ENCODE peak calls at places on chromosomes 13 and 19, in nine cellular contexts. E is PC-3; R is heart right ventricle; L is effector memory CD4-positive, alpha-beta T cell; X is pancreas; N is fibroblast of lung; K is thoracic aorta; Q is CD4-positive, alpha-beta memory T cell; D is cardiac muscle cell. M is an unnamed sample.

GRCh38 chr19:42433503-42434260 is 6.5 kb upstream of the LIPE start:
- DNase-seq in R (peak; percentile 86), Q (peak; percentile 62), K (no peak), L (peak; percentile 38), E (peak; percentile 55), N (peak; percentile 68), D (peak; percentile 80), X (peak; percentile 91), M (peak; percentile 95)

GRCh38 chr13:62110079-62110478 is 694.4 kb upstream of the PCDH20 start:
- DNase-seq in R (no peak), D (no peak), L (no peak), X (no peak), N (no peak), Q (no peak), K (no peak), E (no peak), M (no peak)

GRCh38 chr13:79680485-79680884 is 199.5 kb downstream of the NDFIP2 start:
- DNase-seq in E (no peak), Q (no peak), N (no peak), L (no peak), R (no peak), K (no peak), X (no peak), D (no peak), M (no peak)

GRCh38 chr19:12828494-12828893 is 5.9 kb downstream of the RTBDN start:
- DNase-seq in R (no peak), N (peak; percentile 21), D (peak; percentile 49), Q (no peak), X (no peak), E (peak; percentile 49), K (no peak), L (no peak), M (no peak)

GRCh38 chr13:33032037-33032625 is 15.9 kb downstream of the KL start:
- DNase-seq in E (no peak), L (no peak), D (no peak), K (no peak), N (no peak), Q (no peak), R (no peak), X (no peak), M (no peak)

GRCh38 chr13:113113846-113114271 is 8.3 kb downstream of the F7 start:
- DNase-seq in K (no peak), X (peak; percentile 55), L (no peak), R (no peak), D (no peak), N (no peak), Q (no peak), E (no peak), M (peak; percentile 26)

GRCh38 chr13:60047943-60048342 is 115.8 kb downstream of the DIAPH3 start:
- DNase-seq in N (peak; percentile 9), L (no peak), K (no peak), R (no peak), X (no peak), Q (no peak), D (no peak), E (no peak), M (no peak)

GRCh38 chr13:21297914-21298831 is 121.7 kb downstream of the MRPL57 start:
- DNase-seq in D (peak; percentile 93), N (peak; percentile 89), Q (peak; percentile 84), L (peak; percentile 63), R (peak; percentile 85), E (peak; percentile 87), K (peak; percentile 58), X (peak; percentile 94), M (peak; percentile 93)

GRCh38 chr19:15304140-15304705 is 28.1 kb downstream of the BRD4 start:
- DNase-seq in X (no peak), R (peak; percentile 39), D (peak; percentile 47), L (no peak), Q (no peak), K (no peak), E (peak; percentile 73), N (no peak), M (no peak)

GRCh38 chr13:85286081-85286480 is 513.1 kb downstream of the SLITRK6 start:
- DNase-seq in Q (no peak), N (peak; percentile 36), D (no peak), R (no peak), L (no peak), K (no peak), X (no peak), E (no peak), M (no peak)

GRCh38 chr13:74715718-74716117 is 581.5 kb upstream of the KLF12 start:
- DNase-seq in N (no peak), X (no peak), R (no peak), D (no peak), Q (no peak), L (no peak), E (peak; percentile 54), K (no peak), M (no peak)

GRCh38 chr13:27006519-27007161 is 165.0 kb downstream of the USP12 start:
- DNase-seq in K (no peak), E (peak; percentile 12), N (peak; percentile 47), X (peak; percentile 75), R (no peak), Q (no peak), L (no peak), D (peak; percentile 49), M (no peak)
- H3K4me3 ChIP-seq in K (peak overlapping the region; percentile 72), E (peak overlapping the region; percentile 61), N (peak overlapping the region; percentile 19), X (peak overlapping the region; percentile 21), R (peak overlapping the region; percentile 52), Q (no peak overlapping the region), L (no peak overlapping the region), D (peak overlapping the region; percentile 16), M (peak overlapping the region; percentile 56)

DNA sequence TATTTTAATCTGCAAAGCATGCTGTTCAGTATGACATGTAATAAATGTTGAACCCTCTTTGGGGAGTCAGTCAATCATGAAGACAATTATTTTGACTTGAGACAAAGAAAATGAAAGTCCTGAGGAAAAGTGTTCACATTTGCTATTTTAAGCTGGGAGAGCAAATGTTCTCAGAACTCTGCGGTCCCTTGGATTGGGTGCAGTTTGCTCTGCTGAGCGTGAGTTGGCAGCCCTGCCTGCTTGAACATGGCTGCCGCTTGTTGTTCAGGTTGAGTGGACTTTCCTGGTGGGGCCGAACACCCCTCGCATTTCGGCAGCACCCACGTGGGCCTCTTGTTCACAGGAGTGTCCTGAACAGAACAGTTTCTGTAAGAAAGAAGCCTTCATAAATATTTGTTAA is 10.8 kb upstream of the RNF113B start:
- DNase-seq in R (no peak), L (no peak), K (no peak), X (no peak), N (no peak), D (no peak), Q (no peak), E (no peak), M (no peak)
- H3K27ac ChIP-seq in R (no peak overlapping the region), L (no peak overlapping the region), K (no peak overlapping the region), X (no peak overlapping the region), N (no peak overlapping the region), D (peak overlapping the region; percentile 11), Q (no peak overlapping the region), E (no peak overlapping the region), M (peak overlapping the region; percentile 61)

GRCh38 chr19:8390617-8390981 is 439 bp downstream of the RAB11B start:
- DNase-seq in L (peak; percentile 91), N (peak; percentile 93), K (peak; percentile 87), E (peak; percentile 97), R (peak; percentile 98), X (peak; percentile 99), Q (peak; percentile 89), D (peak; percentile 96), M (peak; percentile 97)

GRCh38 chr19:8391274-8392016 is 1.3 kb downstream of the RAB11B start:
- DNase-seq in R (no peak), E (no peak), D (no peak), L (no peak), Q (no peak), X (peak; percentile 82), K (no peak), N (no peak), M (no peak)

GRCh38 chr19:8393192-8393870 is 3.2 kb downstream of the RAB11B start:
- DNase-seq in X (peak; percentile 71), K (no peak), Q (no peak), D (no peak), L (no peak), E (no peak), N (no peak), R (no peak), M (no peak)

GRCh38 chr19:8393871-8394250 is 3.7 kb downstream of the RAB11B start:
- DNase-seq in N (no peak), D (no peak), K (no peak), R (no peak), L (no peak), Q (no peak), X (peak; percentile 69), E (no peak), M (no peak)

GRCh38 chr19:8392017-8392591 is 1.9 kb downstream of the RAB11B start:
- DNase-seq in R (peak; percentile 50), E (no peak), D (no peak), K (no peak), N (peak; percentile 43), L (no peak), X (peak; percentile 74), Q (no peak), M (no peak)
- H3K4me3 ChIP-seq in R (peak overlapping the region; percentile 82), E (no peak overlapping the region), D (no peak overlapping the region), K (peak overlapping the region; percentile 91), N (no peak overlapping the region), L (no peak overlapping the region), X (no peak overlapping the region), Q (no peak overlapping the region), M (no peak overlapping the region)

GRCh38 chr19:34835952-34836351 is 62.9 kb upstream of the ZNF599 start:
- DNase-seq in L (no peak), X (no peak), K (no peak), N (no peak), E (no peak), Q (no peak), D (no peak), R (no peak), M (no peak)

GRCh38 chr19:34838753-34839431 is 65.9 kb upstream of the ZNF599 start:
- DNase-seq in N (peak; percentile 1), D (peak; percentile 55), R (peak; percentile 33), K (no peak), Q (no peak), X (peak; percentile 71), L (no peak), E (no peak), M (peak; percentile 82)

GRCh38 chr19:34834513-34834912 is 61.5 kb upstream of the ZNF599 start:
- DNase-seq in Q (no peak), E (no peak), D (no peak), R (no peak), L (no peak), K (no peak), X (no peak), N (no peak), M (no peak)

GRCh38 chr19:34838248-34838647 is 65.2 kb upstream of the ZNF599 start:
- DNase-seq in E (peak; percentile 12), X (no peak), L (no peak), K (no peak), Q (no peak), R (no peak), N (peak; percentile 2), D (peak; percentile 25), M (no peak)

DNA sequence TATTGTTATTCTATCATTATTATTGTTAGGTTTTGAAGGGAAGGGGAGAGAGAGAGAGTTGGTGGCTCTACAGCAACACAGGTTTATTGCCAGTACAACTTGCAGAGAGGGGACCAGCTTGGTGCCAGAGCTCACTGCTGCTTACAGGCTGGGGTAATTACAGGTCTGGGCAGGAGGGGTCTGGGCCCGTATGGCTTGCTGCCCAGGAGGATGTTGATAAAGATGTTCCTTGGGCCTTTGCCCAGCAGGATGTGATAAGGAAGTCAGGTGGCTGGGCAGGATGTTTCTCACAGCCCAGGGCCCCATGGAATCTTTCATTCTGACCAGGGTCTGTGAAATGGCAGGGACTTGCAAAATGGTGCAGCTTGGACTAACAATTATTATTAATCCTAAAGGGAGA is 64.2 kb upstream of the ZNF599 start:
- DNase-seq in N (no peak), X (no peak), Q (no peak), D (no peak), L (no peak), R (peak; percentile 59), E (no peak), K (no peak), M (no peak)
- H3K27ac ChIP-seq in N (no peak overlapping the region), X (no peak overlapping the region), Q (no peak overlapping the region), D (no peak overlapping the region), L (no peak overlapping the region), R (peak overlapping the region; percentile 14), E (peak overlapping the region; percentile 30), K (no peak overlapping the region), M (peak overlapping the region; percentile 22)